ENCODE peak calls at places on chromosomes 5 and 9, in four cellular contexts. One of them, this sample, is unnamed.

GRCh38 chr5:115543365-115543700 is 1.2 kb downstream of the FEM1C start:
- DNase-seq in activated CD8-positive, alpha-beta T cell treated with anti-CD3 and anti-CD28 coated beads for 36 hours: no peak
- DNase-seq in transverse colon: peak; percentile 40
- DNase-seq in stimulated activated CD4-positive, alpha-beta T cell treated with anti-CD3 and anti-CD28 coated beads, Interleukin-4, amount 100 ng/mL, for 1 hour: no peak
- DNase-seq in this sample: no peak

GRCh38 chr9:99181621-99182020 is 40.1 kb downstream of the ALG2 start:
- DNase-seq in transverse colon: no peak
- DNase-seq in activated CD8-positive, alpha-beta T cell treated with anti-CD3 and anti-CD28 coated beads for 36 hours: peak; percentile 74
- DNase-seq in stimulated activated CD4-positive, alpha-beta T cell treated with anti-CD3 and anti-CD28 coated beads, Interleukin-4, amount 100 ng/mL, for 1 hour: no peak
- DNase-seq in this sample: no peak

GRCh38 chr9:136623016-136623848 is 39.5 kb upstream of the EGFL7 start:
- DNase-seq in activated CD8-positive, alpha-beta T cell treated with anti-CD3 and anti-CD28 coated beads for 36 hours: no peak
- DNase-seq in stimulated activated CD4-positive, alpha-beta T cell treated with anti-CD3 and anti-CD28 coated beads, Interleukin-4, amount 100 ng/mL, for 1 hour: no peak
- DNase-seq in transverse colon: peak; percentile 7
- DNase-seq in this sample: no peak

GRCh38 chr5:81408496-81408895 is 14.6 kb upstream of the ACOT12 start:
- DNase-seq in activated CD8-positive, alpha-beta T cell treated with anti-CD3 and anti-CD28 coated beads for 36 hours: no peak
- DNase-seq in stimulated activated CD4-positive, alpha-beta T cell treated with anti-CD3 and anti-CD28 coated beads, Interleukin-4, amount 100 ng/mL, for 1 hour: no peak
- DNase-seq in transverse colon: no peak
- DNase-seq in this sample: no peak

GRCh38 chr9:116387934-116388714 is 234.5 kb downstream of the PAPPA start:
- DNase-seq in stimulated activated CD4-positive, alpha-beta T cell treated with anti-CD3 and anti-CD28 coated beads, Interleukin-4, amount 100 ng/mL, for 1 hour: no peak
- DNase-seq in transverse colon: no peak
- DNase-seq in activated CD8-positive, alpha-beta T cell treated with anti-CD3 and anti-CD28 coated beads for 36 hours: no peak
- DNase-seq in this sample: no peak

GRCh38 chr5:138725153-138725884 is 27.9 kb upstream of the CTNNA1 start:
- DNase-seq in activated CD8-positive, alpha-beta T cell treated with anti-CD3 and anti-CD28 coated beads for 36 hours: peak; percentile 8
- DNase-seq in transverse colon: peak; percentile 14
- DNase-seq in stimulated activated CD4-positive, alpha-beta T cell treated with anti-CD3 and anti-CD28 coated beads, Interleukin-4, amount 100 ng/mL, for 1 hour: no peak
- DNase-seq in this sample: no peak

GRCh38 chr9:108869092-108869725 is 7.1 kb downstream of the ACTL7A start:
- DNase-seq in activated CD8-positive, alpha-beta T cell treated with anti-CD3 and anti-CD28 coated beads for 36 hours: no peak
- DNase-seq in stimulated activated CD4-positive, alpha-beta T cell treated with anti-CD3 and anti-CD28 coated beads, Interleukin-4, amount 100 ng/mL, for 1 hour: no peak
- DNase-seq in transverse colon: no peak
- DNase-seq in this sample: no peak

GRCh38 chr5:41334758-41335157 is 121.4 kb upstream of the C6 start:
- DNase-seq in transverse colon: no peak
- DNase-seq in stimulated activated CD4-positive, alpha-beta T cell treated with anti-CD3 and anti-CD28 coated beads, Interleukin-4, amount 100 ng/mL, for 1 hour: no peak
- DNase-seq in activated CD8-positive, alpha-beta T cell treated with anti-CD3 and anti-CD28 coated beads for 36 hours: no peak
- DNase-seq in this sample: no peak

GRCh38 chr5:51983161-51983560 is 599.9 kb downstream of the ISL1 start:
- DNase-seq in transverse colon: no peak
- DNase-seq in stimulated activated CD4-positive, alpha-beta T cell treated with anti-CD3 and anti-CD28 coated beads, Interleukin-4, amount 100 ng/mL, for 1 hour: no peak
- DNase-seq in activated CD8-positive, alpha-beta T cell treated with anti-CD3 and anti-CD28 coated beads for 36 hours: no peak
- DNase-seq in this sample: no peak

This sample was measured in activated effector memory CD4-positive, alpha-beta T cell treated with anti-CD3 and anti-CD28 coated beads, Interleukin-2, amount 50 U/mL, for 16 hours.